ENCODE peak calls at places on chromosomes 16 and 17, in ten cellular contexts. One of them, this sample, is unnamed. For H3K36me3 and H3K4me1, the result is how much of the 10 kb centered on the place peaks cover.

GRCh38 chr17:9021985-9022552 is 759 bp downstream of the NTN1 start:
- DNase-seq in left ventricle myocardium inferior: peak
- DNase-seq in lower lobe of right lung: no peak
- DNase-seq in HCT116: no peak
- DNase-seq in body of pancreas: peak
- DNase-seq in ascending aorta: no peak
- DNase-seq in IMR-90: peak
- DNase-seq in SJSA1: peak
- DNase-seq in heart left ventricle: peak
- DNase-seq in thoracic aorta: no peak
- DNase-seq in this sample: no peak

GRCh38 chr16:11253009-11253994 is 2.7 kb downstream of the SOCS1 start:
- DNase-seq in HCT116: no peak
- DNase-seq in left ventricle myocardium inferior: no peak
- DNase-seq in IMR-90: peak
- DNase-seq in lower lobe of right lung: no peak
- DNase-seq in ascending aorta: no peak
- DNase-seq in body of pancreas: no peak
- DNase-seq in heart left ventricle: peak
- DNase-seq in SJSA1: no peak
- DNase-seq in thoracic aorta: no peak
- DNase-seq in this sample: peak

GRCh38 chr16:57739756-57740422 is 4.3 kb downstream of the KATNB1 start:
- DNase-seq in IMR-90: no peak
- DNase-seq in heart left ventricle: peak
- DNase-seq in left ventricle myocardium inferior: no peak
- DNase-seq in body of pancreas: no peak
- DNase-seq in HCT116: no peak
- DNase-seq in thoracic aorta: no peak
- DNase-seq in lower lobe of right lung: no peak
- DNase-seq in SJSA1: no peak
- DNase-seq in ascending aorta: no peak
- DNase-seq in this sample: no peak

GRCh38 chr17:72810991-72811508 is 281.4 kb downstream of the SLC39A11 start:
- DNase-seq in lower lobe of right lung: no peak
- DNase-seq in body of pancreas: no peak
- DNase-seq in thoracic aorta: no peak
- DNase-seq in IMR-90: no peak
- DNase-seq in heart left ventricle: no peak
- DNase-seq in SJSA1: no peak
- DNase-seq in HCT116: no peak
- DNase-seq in left ventricle myocardium inferior: no peak
- DNase-seq in ascending aorta: no peak
- DNase-seq in this sample: no peak

GRCh38 chr16:49491736-49492089 is 118.1 kb downstream of the C16orf78 start:
- DNase-seq in thoracic aorta: no peak
- DNase-seq in IMR-90: no peak
- DNase-seq in ascending aorta: no peak
- DNase-seq in lower lobe of right lung: peak
- DNase-seq in body of pancreas: peak
- DNase-seq in heart left ventricle: peak
- DNase-seq in HCT116: peak
- DNase-seq in left ventricle myocardium inferior: peak
- DNase-seq in SJSA1: no peak
- DNase-seq in this sample: no peak

GRCh38 chr17:80146121-80147034 is 550 bp downstream of the EIF4A3 start:
- DNase-seq in heart left ventricle: no peak
- DNase-seq in HCT116: no peak
- DNase-seq in lower lobe of right lung: no peak
- DNase-seq in left ventricle myocardium inferior: no peak
- DNase-seq in body of pancreas: peak
- DNase-seq in thoracic aorta: no peak
- DNase-seq in SJSA1: no peak
- DNase-seq in IMR-90: peak
- DNase-seq in ascending aorta: no peak
- DNase-seq in this sample: no peak

GRCh38 chr17:53137919-53138318 is 684.8 kb upstream of the KIF2B start:
- DNase-seq in left ventricle myocardium inferior: no peak
- DNase-seq in ascending aorta: no peak
- DNase-seq in lower lobe of right lung: no peak
- DNase-seq in thoracic aorta: no peak
- DNase-seq in heart left ventricle: no peak
- DNase-seq in HCT116: no peak
- DNase-seq in IMR-90: no peak
- DNase-seq in body of pancreas: no peak
- DNase-seq in SJSA1: no peak
- DNase-seq in this sample: no peak

GRCh38 chr16:30656974-30657865 is 1.0 kb upstream of the FBRS start:
- DNase-seq in thoracic aorta: no peak
- DNase-seq in ascending aorta: no peak
- DNase-seq in heart left ventricle: no peak
- DNase-seq in left ventricle myocardium inferior: no peak
- DNase-seq in HCT116: no peak
- DNase-seq in SJSA1: no peak
- DNase-seq in body of pancreas: no peak
- DNase-seq in IMR-90: no peak
- DNase-seq in lower lobe of right lung: no peak
- DNase-seq in this sample: no peak

GRCh38 chr17:40071720-40072480 is 9.1 kb downstream of the THRA start:
- DNase-seq in SJSA1: peak
- DNase-seq in left ventricle myocardium inferior: peak
- DNase-seq in lower lobe of right lung: peak
- DNase-seq in IMR-90: no peak
- DNase-seq in HCT116: no peak
- DNase-seq in thoracic aorta: peak
- DNase-seq in heart left ventricle: peak
- DNase-seq in ascending aorta: no peak
- DNase-seq in body of pancreas: peak
- DNase-seq in this sample: no peak

GRCh38 chr16:23114131-23114904 is 34.9 kb downstream of the USP31 start:
- DNase-seq in heart left ventricle: no peak
- DNase-seq in body of pancreas: peak
- DNase-seq in lower lobe of right lung: no peak
- DNase-seq in HCT116: no peak
- DNase-seq in ascending aorta: no peak
- DNase-seq in thoracic aorta: no peak
- DNase-seq in SJSA1: no peak
- DNase-seq in left ventricle myocardium inferior: no peak
- DNase-seq in IMR-90: no peak
- DNase-seq in this sample: no peak

GRCh38 chr16:4373909-4374742 is 2.5 kb downstream of the VASN start:
- DNase-seq in left ventricle myocardium inferior: peak
- DNase-seq in body of pancreas: peak
- DNase-seq in heart left ventricle: peak
- DNase-seq in HCT116: no peak
- DNase-seq in SJSA1: peak
- DNase-seq in ascending aorta: no peak
- DNase-seq in lower lobe of right lung: peak
- DNase-seq in IMR-90: peak
- DNase-seq in thoracic aorta: peak
- DNase-seq in this sample: no peak

GRCh38 chr16:20889625-20890275 is 10.4 kb downstream of the DCUN1D3 start:
- DNase-seq in left ventricle myocardium inferior: no peak
- DNase-seq in thoracic aorta: no peak
- DNase-seq in ascending aorta: no peak
- DNase-seq in body of pancreas: no peak
- DNase-seq in HCT116: no peak
- DNase-seq in lower lobe of right lung: no peak
- DNase-seq in IMR-90: no peak
- DNase-seq in SJSA1: no peak
- DNase-seq in heart left ventricle: no peak
- DNase-seq in this sample: no peak

GRCh38 chr16:74700206-74701040 is at the start of gene MLKL:
- DNase-seq in thoracic aorta: peak
- DNase-seq in HCT116: peak
- DNase-seq in SJSA1: peak
- DNase-seq in heart left ventricle: peak
- DNase-seq in body of pancreas: peak
- DNase-seq in IMR-90: peak
- DNase-seq in left ventricle myocardium inferior: peak
- DNase-seq in lower lobe of right lung: peak
- DNase-seq in ascending aorta: no peak
- DNase-seq in this sample: peak

GRCh38 chr17:20098314-20098713 is 89.2 kb downstream of the SPECC1 start:
- DNase-seq in lower lobe of right lung: no peak
- DNase-seq in heart left ventricle: no peak
- DNase-seq in HCT116: no peak
- DNase-seq in body of pancreas: no peak
- DNase-seq in SJSA1: no peak
- DNase-seq in thoracic aorta: no peak
- DNase-seq in IMR-90: no peak
- DNase-seq in left ventricle myocardium inferior: no peak
- DNase-seq in ascending aorta: no peak
- DNase-seq in this sample: no peak

GRCh38 chr16:81866820-81867440 is 87.8 kb downstream of the PLCG2 start:
- DNase-seq in left ventricle myocardium inferior: peak
- DNase-seq in thoracic aorta: no peak
- DNase-seq in body of pancreas: peak
- DNase-seq in heart left ventricle: peak
- DNase-seq in ascending aorta: no peak
- DNase-seq in HCT116: no peak
- DNase-seq in SJSA1: no peak
- DNase-seq in lower lobe of right lung: peak
- DNase-seq in IMR-90: no peak
- DNase-seq in this sample: no peak

DNA sequence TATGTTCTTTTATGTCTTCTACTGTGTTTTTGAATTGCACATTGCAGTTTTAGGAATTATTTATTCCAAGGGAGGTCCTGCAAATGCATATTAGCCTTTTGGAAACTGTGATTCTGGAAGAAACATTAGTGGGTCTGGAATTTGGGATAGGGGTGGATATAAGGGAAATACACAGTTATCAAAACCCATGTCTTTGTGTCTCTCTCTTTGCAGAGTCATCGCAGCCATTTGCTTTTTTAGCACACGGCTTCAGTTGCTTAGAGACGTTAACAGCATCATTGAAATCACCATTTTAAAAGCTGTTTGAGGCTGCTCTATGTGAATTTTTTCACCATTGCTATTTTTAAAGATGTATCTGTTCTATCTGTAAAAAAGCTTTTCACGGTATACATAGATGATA is 47.3 kb downstream of the OMG start:
- DNase-seq in SJSA1: no peak
- DNase-seq in IMR-90: no peak
- DNase-seq in heart left ventricle: no peak
- DNase-seq in HCT116: no peak
- DNase-seq in body of pancreas: no peak
- DNase-seq in ascending aorta: no peak
- DNase-seq in thoracic aorta: no peak
- DNase-seq in lower lobe of right lung: no peak
- DNase-seq in left ventricle myocardium inferior: no peak
- DNase-seq in this sample: no peak
- H3K36me3 ChIP-seq in SJSA1: half or more
- H3K36me3 ChIP-seq in IMR-90: under half
- H3K36me3 ChIP-seq in heart left ventricle: under half
- H3K36me3 ChIP-seq in HCT116: under half
- H3K36me3 ChIP-seq in body of pancreas: under half
- H3K36me3 ChIP-seq in ascending aorta: under half
- H3K36me3 ChIP-seq in thoracic aorta: under half
- H3K36me3 ChIP-seq in lower lobe of right lung: under half
- H3K36me3 ChIP-seq in left ventricle myocardium inferior: under half
- H3K36me3 ChIP-seq in this sample: under half

DNA sequence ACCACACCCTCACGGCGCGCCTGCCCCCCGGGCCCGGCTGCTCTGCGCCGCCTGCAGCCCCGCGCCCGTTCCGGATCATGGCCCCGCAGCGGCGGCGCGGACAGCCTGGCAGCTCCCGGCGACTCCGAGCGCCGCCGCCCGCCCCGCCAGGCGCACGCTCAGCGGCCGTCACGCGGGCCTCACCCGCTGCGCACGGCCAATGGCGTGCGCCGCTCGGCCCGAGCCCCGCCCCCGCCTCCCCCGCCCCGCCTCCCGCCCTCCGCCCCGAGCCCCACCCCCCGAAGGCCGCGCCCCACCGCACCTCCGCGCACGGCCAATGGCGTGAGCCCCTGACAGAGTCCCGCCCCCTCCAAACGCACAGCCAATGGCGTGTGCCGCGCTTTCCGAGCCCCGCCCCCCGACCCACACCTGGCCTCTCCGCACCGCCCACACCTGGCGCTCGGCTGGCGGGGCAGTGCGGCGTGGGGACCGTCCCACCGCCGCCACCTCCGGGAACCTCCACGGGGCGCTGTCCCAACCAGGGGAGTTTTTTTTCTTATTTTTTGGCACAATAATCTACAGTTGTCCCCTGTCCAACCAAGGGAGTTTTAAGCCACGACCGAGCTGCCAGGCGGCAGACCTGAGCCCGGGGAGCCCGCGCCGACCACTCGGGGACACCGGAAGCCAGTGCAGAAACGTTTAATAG is at the start of gene PCYT2:
- DNase-seq in heart left ventricle: peak
- DNase-seq in SJSA1: peak
- DNase-seq in lower lobe of right lung: peak
- DNase-seq in left ventricle myocardium inferior: peak
- DNase-seq in IMR-90: peak
- DNase-seq in ascending aorta: peak
- DNase-seq in thoracic aorta: peak
- DNase-seq in body of pancreas: peak
- DNase-seq in HCT116: peak
- DNase-seq in this sample: peak
- H3K4me1 ChIP-seq in heart left ventricle: under half
- H3K4me1 ChIP-seq in SJSA1: under half
- H3K4me1 ChIP-seq in lower lobe of right lung: under half
- H3K4me1 ChIP-seq in left ventricle myocardium inferior: under half
- H3K4me1 ChIP-seq in IMR-90: under half
- H3K4me1 ChIP-seq in ascending aorta: under half
- H3K4me1 ChIP-seq in thoracic aorta: under half
- H3K4me1 ChIP-seq in body of pancreas: under half
- H3K4me1 ChIP-seq in HCT116: under half
- H3K4me1 ChIP-seq in this sample: under half

GRCh38 chr17:77831497-77832179 is 126.9 kb upstream of the TNRC6C start:
- DNase-seq in heart left ventricle: no peak
- DNase-seq in lower lobe of right lung: peak
- DNase-seq in thoracic aorta: no peak
- DNase-seq in left ventricle myocardium inferior: peak
- DNase-seq in body of pancreas: no peak
- DNase-seq in SJSA1: peak
- DNase-seq in IMR-90: peak
- DNase-seq in HCT116: no peak
- DNase-seq in ascending aorta: no peak
- DNase-seq in this sample: no peak
- H3K27ac ChIP-seq in heart left ventricle: peak
- H3K27ac ChIP-seq in lower lobe of right lung: no peak
- H3K27ac ChIP-seq in thoracic aorta: peak
- H3K27ac ChIP-seq in left ventricle myocardium inferior: peak
- H3K27ac ChIP-seq in body of pancreas: no peak
- H3K27ac ChIP-seq in SJSA1: peak
- H3K27ac ChIP-seq in IMR-90: no peak
- H3K27ac ChIP-seq in HCT116: no peak
- H3K27ac ChIP-seq in ascending aorta: peak
- H3K27ac ChIP-seq in this sample: no peak

DNA sequence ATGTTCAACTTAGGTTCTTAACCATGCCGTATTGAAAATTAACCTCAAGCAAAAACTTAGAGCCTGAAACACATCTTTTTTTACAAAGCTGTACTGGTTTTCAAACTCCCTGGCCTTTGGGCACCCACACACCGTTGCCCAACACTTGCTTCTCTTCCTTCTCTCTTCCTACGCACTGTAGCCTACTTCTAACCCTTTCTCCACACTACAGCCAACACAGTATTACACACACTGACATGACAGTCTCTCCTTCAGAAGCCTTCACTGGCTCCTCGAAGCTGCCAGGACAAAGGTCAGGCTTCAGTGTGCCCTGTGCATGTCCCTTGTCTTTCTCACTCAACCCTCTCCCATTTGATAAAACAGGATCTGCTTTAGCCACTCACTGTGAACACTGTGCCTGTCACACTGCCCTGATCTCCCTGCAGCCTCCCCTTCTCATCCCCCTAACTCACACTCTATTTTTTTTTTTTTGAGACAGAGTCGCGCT is 8.0 kb downstream of the FANCA start:
- DNase-seq in thoracic aorta: no peak
- DNase-seq in SJSA1: no peak
- DNase-seq in HCT116: no peak
- DNase-seq in ascending aorta: no peak
- DNase-seq in lower lobe of right lung: no peak
- DNase-seq in heart left ventricle: no peak
- DNase-seq in IMR-90: no peak
- DNase-seq in left ventricle myocardium inferior: no peak
- DNase-seq in body of pancreas: no peak
- DNase-seq in this sample: no peak
- H3K36me3 ChIP-seq in thoracic aorta: under half
- H3K36me3 ChIP-seq in SJSA1: half or more
- H3K36me3 ChIP-seq in HCT116: half or more
- H3K36me3 ChIP-seq in ascending aorta: under half
- H3K36me3 ChIP-seq in lower lobe of right lung: under half
- H3K36me3 ChIP-seq in heart left ventricle: under half
- H3K36me3 ChIP-seq in IMR-90: under half
- H3K36me3 ChIP-seq in left ventricle myocardium inferior: under half
- H3K36me3 ChIP-seq in body of pancreas: under half
- H3K36me3 ChIP-seq in this sample: under half

This sample was measured in effector memory CD4-positive, alpha-beta T cell.